ENCODE peak calls at places on chromosomes 12 and 14, in nine cellular contexts. One of them, this sample, is unnamed.

GRCh38 chr14:61438860-61439765 is 117.7 kb downstream of the PRKCH start:
- DNase-seq in upper lobe of left lung: no peak
- DNase-seq in adrenal gland: peak; percentile 32
- DNase-seq in heart left ventricle: peak; percentile 30
- DNase-seq in ovary: no peak
- DNase-seq in H1: no peak
- DNase-seq in uterus: no peak
- DNase-seq in NB4: peak; percentile 66
- DNase-seq in GM12892: no peak
- DNase-seq in this sample: no peak

GRCh38 chr12:10960260-10960659 is 21.2 kb upstream of the TAS2R14 start:
- DNase-seq in ovary: no peak
- DNase-seq in adrenal gland: no peak
- DNase-seq in upper lobe of left lung: no peak
- DNase-seq in uterus: no peak
- DNase-seq in H1: no peak
- DNase-seq in GM12892: no peak
- DNase-seq in NB4: no peak
- DNase-seq in heart left ventricle: no peak
- DNase-seq in this sample: no peak

GRCh38 chr12:19129121-19129485 is 430 bp upstream of the PLEKHA5 start:
- DNase-seq in heart left ventricle: no peak
- DNase-seq in upper lobe of left lung: no peak
- DNase-seq in GM12892: no peak
- DNase-seq in adrenal gland: no peak
- DNase-seq in uterus: no peak
- DNase-seq in H1: no peak
- DNase-seq in NB4: no peak
- DNase-seq in ovary: no peak
- DNase-seq in this sample: no peak

GRCh38 chr14:103056322-103057027 is 874 bp downstream of the CDC42BPB start:
- DNase-seq in uterus: peak; percentile 69
- DNase-seq in ovary: peak; percentile 75
- DNase-seq in heart left ventricle: peak; percentile 88
- DNase-seq in upper lobe of left lung: peak; percentile 90
- DNase-seq in NB4: peak; percentile 69
- DNase-seq in GM12892: no peak
- DNase-seq in H1: no peak
- DNase-seq in adrenal gland: peak; percentile 76
- DNase-seq in this sample: peak; percentile 90

GRCh38 chr12:131220007-131220685 is 266.4 kb downstream of the ADGRD1 start:
- DNase-seq in adrenal gland: no peak
- DNase-seq in uterus: no peak
- DNase-seq in heart left ventricle: no peak
- DNase-seq in ovary: no peak
- DNase-seq in upper lobe of left lung: peak; percentile 42
- DNase-seq in GM12892: no peak
- DNase-seq in NB4: no peak
- DNase-seq in H1: no peak
- DNase-seq in this sample: no peak

GRCh38 chr14:67442139-67442906 is 30.4 kb upstream of the PLEK2 start:
- DNase-seq in heart left ventricle: no peak
- DNase-seq in H1: no peak
- DNase-seq in uterus: no peak
- DNase-seq in GM12892: no peak
- DNase-seq in NB4: no peak
- DNase-seq in ovary: no peak
- DNase-seq in upper lobe of left lung: no peak
- DNase-seq in adrenal gland: no peak
- DNase-seq in this sample: no peak

GRCh38 chr12:28021704-28022103 is 49.2 kb upstream of the PTHLH start:
- DNase-seq in upper lobe of left lung: no peak
- DNase-seq in heart left ventricle: no peak
- DNase-seq in uterus: no peak
- DNase-seq in ovary: no peak
- DNase-seq in H1: no peak
- DNase-seq in adrenal gland: no peak
- DNase-seq in GM12892: no peak
- DNase-seq in NB4: no peak
- DNase-seq in this sample: no peak

GRCh38 chr12:83016226-83016835 is 329.6 kb downstream of the TMTC2 start:
- DNase-seq in ovary: peak; percentile 32
- DNase-seq in heart left ventricle: peak; percentile 14
- DNase-seq in upper lobe of left lung: no peak
- DNase-seq in H1: no peak
- DNase-seq in uterus: peak; percentile 32
- DNase-seq in NB4: peak; percentile 78
- DNase-seq in adrenal gland: peak; percentile 79
- DNase-seq in GM12892: no peak
- DNase-seq in this sample: no peak

GRCh38 chr14:92719890-92720323 is 28.5 kb downstream of the LGMN start:
- DNase-seq in adrenal gland: no peak
- DNase-seq in H1: no peak
- DNase-seq in ovary: no peak
- DNase-seq in NB4: no peak
- DNase-seq in GM12892: no peak
- DNase-seq in heart left ventricle: no peak
- DNase-seq in uterus: no peak
- DNase-seq in upper lobe of left lung: no peak
- DNase-seq in this sample: no peak

GRCh38 chr14:93011650-93012317 is 88.8 kb downstream of the CHGA start:
- DNase-seq in ovary: no peak
- DNase-seq in adrenal gland: peak; percentile 34
- DNase-seq in H1: no peak
- DNase-seq in GM12892: no peak
- DNase-seq in heart left ventricle: no peak
- DNase-seq in upper lobe of left lung: no peak
- DNase-seq in NB4: no peak
- DNase-seq in uterus: no peak
- DNase-seq in this sample: no peak

GRCh38 chr14:93937519-93937918 is 10.4 kb downstream of the FAM181A start:
- DNase-seq in adrenal gland: no peak
- DNase-seq in NB4: no peak
- DNase-seq in ovary: no peak
- DNase-seq in upper lobe of left lung: no peak
- DNase-seq in H1: no peak
- DNase-seq in GM12892: no peak
- DNase-seq in uterus: no peak
- DNase-seq in heart left ventricle: no peak
- DNase-seq in this sample: no peak

GRCh38 chr14:24260026-24260779 is 2.8 kb downstream of the TGM1 start:
- DNase-seq in heart left ventricle: no peak
- DNase-seq in upper lobe of left lung: no peak
- DNase-seq in uterus: no peak
- DNase-seq in GM12892: no peak
- DNase-seq in NB4: no peak
- DNase-seq in ovary: no peak
- DNase-seq in H1: no peak
- DNase-seq in adrenal gland: no peak
- DNase-seq in this sample: no peak

GRCh38 chr14:44897844-44898151 is 63.9 kb downstream of the KLHL28 start:
- DNase-seq in ovary: no peak
- DNase-seq in adrenal gland: no peak
- DNase-seq in GM12892: no peak
- DNase-seq in NB4: no peak
- DNase-seq in heart left ventricle: no peak
- DNase-seq in uterus: no peak
- DNase-seq in H1: no peak
- DNase-seq in upper lobe of left lung: no peak
- DNase-seq in this sample: no peak

DNA sequence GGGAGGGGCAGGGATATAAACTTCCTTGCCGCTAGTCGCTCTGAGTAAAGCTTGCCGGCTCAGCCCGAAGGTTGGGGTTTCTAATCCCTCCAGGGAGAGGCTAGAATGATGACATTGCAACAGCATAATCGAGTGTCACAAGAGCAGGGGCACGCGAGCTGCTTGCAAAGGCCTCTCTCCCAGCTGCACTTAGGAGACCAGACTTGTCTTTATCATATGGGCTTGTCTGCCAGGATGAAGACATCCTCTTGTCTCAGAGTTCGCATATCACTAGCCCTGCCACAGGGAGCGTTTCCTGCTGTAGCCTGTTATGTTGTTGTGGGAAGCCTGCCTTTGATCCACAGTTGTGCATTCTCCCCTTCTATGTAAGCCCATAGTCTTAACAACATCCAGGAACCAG is 180.0 kb downstream of the ESR2 start:
- DNase-seq in NB4: peak; percentile 93
- DNase-seq in ovary: no peak
- DNase-seq in adrenal gland: no peak
- DNase-seq in heart left ventricle: no peak
- DNase-seq in GM12892: no peak
- DNase-seq in H1: no peak
- DNase-seq in uterus: no peak
- DNase-seq in upper lobe of left lung: no peak
- DNase-seq in this sample: no peak
- TF ChIP-seq POLR2A in NB4: no peak
- TF ChIP-seq POLR2A in ovary: no peak
- TF ChIP-seq POLR2A in adrenal gland: no peak
- TF ChIP-seq POLR2A in heart left ventricle: no peak
- TF ChIP-seq POLR2A in GM12892: no peak
- TF ChIP-seq POLR2A in H1: no peak
- TF ChIP-seq POLR2A in uterus: no peak
- TF ChIP-seq POLR2A in upper lobe of left lung: no peak
- TF ChIP-seq POLR2A in this sample: no peak

GRCh38 chr14:37172936-37173613 is 669 bp upstream of the SLC25A21 start:
- DNase-seq in ovary: no peak
- DNase-seq in NB4: no peak
- DNase-seq in uterus: no peak
- DNase-seq in GM12892: no peak
- DNase-seq in H1: no peak
- DNase-seq in upper lobe of left lung: no peak
- DNase-seq in adrenal gland: no peak
- DNase-seq in heart left ventricle: no peak
- DNase-seq in this sample: no peak
- TF ChIP-seq POLR2A in ovary: no peak
- TF ChIP-seq POLR2A in NB4: no peak
- TF ChIP-seq POLR2A in uterus: no peak
- TF ChIP-seq POLR2A in GM12892: no peak
- TF ChIP-seq POLR2A in H1: no peak
- TF ChIP-seq POLR2A in upper lobe of left lung: no peak
- TF ChIP-seq POLR2A in adrenal gland: no peak
- TF ChIP-seq POLR2A in heart left ventricle: no peak
- TF ChIP-seq POLR2A in this sample: no peak

GRCh38 chr14:53462931-53463778 is 310.0 kb upstream of the DDHD1 start:
- DNase-seq in uterus: no peak
- DNase-seq in ovary: no peak
- DNase-seq in GM12892: no peak
- DNase-seq in upper lobe of left lung: no peak
- DNase-seq in heart left ventricle: no peak
- DNase-seq in adrenal gland: no peak
- DNase-seq in H1: no peak
- DNase-seq in NB4: no peak
- DNase-seq in this sample: no peak
- TF ChIP-seq POLR2A in uterus: no peak
- TF ChIP-seq POLR2A in ovary: no peak
- TF ChIP-seq POLR2A in GM12892: no peak
- TF ChIP-seq POLR2A in upper lobe of left lung: no peak
- TF ChIP-seq POLR2A in heart left ventricle: no peak
- TF ChIP-seq POLR2A in adrenal gland: no peak
- TF ChIP-seq POLR2A in H1: no peak
- TF ChIP-seq POLR2A in NB4: no peak
- TF ChIP-seq POLR2A in this sample: no peak

DNA sequence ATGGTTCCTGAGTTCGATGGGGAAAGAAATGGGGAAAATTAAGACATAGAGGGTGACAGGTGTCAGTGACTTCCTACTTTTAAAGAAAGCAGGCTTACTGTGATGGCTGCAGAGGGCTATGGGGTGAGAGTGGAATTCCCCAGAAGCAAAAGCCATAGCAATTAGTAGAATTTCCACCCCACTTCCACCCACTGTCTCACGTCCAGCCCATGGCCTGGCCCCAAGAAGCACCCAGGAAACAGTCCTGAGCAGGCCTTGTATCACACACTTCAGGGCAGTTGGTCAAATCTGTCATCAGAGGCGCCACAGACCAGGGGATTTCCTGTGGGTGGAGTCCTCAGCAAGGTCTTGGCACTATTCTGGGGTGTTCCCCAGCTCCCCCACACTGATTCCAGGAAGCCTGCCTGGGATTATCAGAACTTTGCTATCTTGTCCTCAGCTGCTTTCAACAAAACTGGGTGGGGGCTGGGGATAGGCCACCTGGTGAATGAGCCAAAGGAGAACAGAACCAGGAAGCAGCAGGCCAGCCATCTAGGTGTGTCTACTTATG is 120.1 kb upstream of the CCND2 start:
- DNase-seq in H1: no peak
- DNase-seq in NB4: peak; percentile 82
- DNase-seq in upper lobe of left lung: no peak
- DNase-seq in ovary: no peak
- DNase-seq in GM12892: peak; percentile 46
- DNase-seq in heart left ventricle: peak; percentile 20
- DNase-seq in adrenal gland: no peak
- DNase-seq in uterus: no peak
- DNase-seq in this sample: no peak
- TF ChIP-seq POLR2A in H1: no peak
- TF ChIP-seq POLR2A in NB4: peak; percentile 12
- TF ChIP-seq POLR2A in upper lobe of left lung: no peak
- TF ChIP-seq POLR2A in ovary: no peak
- TF ChIP-seq POLR2A in GM12892: no peak
- TF ChIP-seq POLR2A in heart left ventricle: no peak
- TF ChIP-seq POLR2A in adrenal gland: no peak
- TF ChIP-seq POLR2A in uterus: no peak
- TF ChIP-seq POLR2A in this sample: no peak

This sample was measured in suprapubic skin.